ENCODE peak calls at places on chromosomes 3 and 15, in four cellular contexts. F is CD4-positive, alpha-beta memory T cell; W is fibroblast of lung; R is neuronal stem cell. D is an unnamed sample. For H3K27me3 and H3K36me3, the result is how much of the 10 kb centered on the place peaks cover.

GRCh38 chr3:151434151-151434890 is 26.5 kb downstream of the IGSF10 start:
- DNase-seq in F (no peak), W (peak), R (no peak), D (no peak)

GRCh38 chr15:38576837-38577236 is 12.2 kb upstream of the RASGRP1 start:
- DNase-seq in F (no peak), W (no peak), R (no peak), D (no peak)

GRCh38 chr3:186929676-186930075 is 650 bp upstream of the ST6GAL1 start:
- DNase-seq in F (no peak), W (no peak), R (no peak), D (no peak)

GRCh38 chr3:25423780-25424179 is 4.3 kb upstream of the RARB start:
- DNase-seq in F (no peak), W (peak), R (no peak), D (no peak)

GRCh38 chr3:153974614-153975013 is 146.6 kb upstream of the ARHGEF26 start:
- DNase-seq in F (no peak), W (no peak), R (no peak), D (no peak)

GRCh38 chr3:147915057-147915456 is 505.9 kb downstream of the ZIC1 start:
- DNase-seq in F (no peak), W (peak), R (no peak), D (no peak)

GRCh38 chr15:65916664-65917406 is 47.5 kb downstream of the RAB11A start:
- DNase-seq in F (peak), W (peak), R (peak), D (peak)

GRCh38 chr15:82571722-82572222 is 31.5 kb upstream of the RPS17 start:
- DNase-seq in F (no peak), W (peak), R (peak), D (no peak)

GRCh38 chr15:89802986-89803820 is 11.4 kb downstream of the ANPEP start:
- DNase-seq in F (no peak), W (no peak), R (no peak), D (peak)

GRCh38 chr3:126737527-126737926 is 33.5 kb downstream of the CHCHD6 start:
- DNase-seq in F (no peak), W (no peak), R (no peak), D (no peak)

GRCh38 chr15:99177679-99178078 is 71.7 kb downstream of the TTC23 start:
- DNase-seq in F (no peak), W (no peak), R (no peak), D (no peak)

GRCh38 chr3:115692887-115693524 is 69.7 kb downstream of the GAP43 start:
- DNase-seq in F (peak), W (peak), R (peak), D (peak)

GRCh38 chr15:48062476-48062875 is 58.3 kb upstream of the SLC24A5 start:
- DNase-seq in F (no peak), W (peak), R (no peak), D (no peak)

GRCh38 chr15:78422571-78423340 is 15.3 kb upstream of the IREB2 start:
- DNase-seq in F (peak), W (peak), R (peak), D (peak)

GRCh38 chr3:197456271-197457091 is 99.3 kb downstream of the BDH1 start:
- DNase-seq in F (peak), W (peak), R (peak), D (peak)

GRCh38 chr3:108322352-108322751 is 26.0 kb downstream of the HHLA2 start:
- DNase-seq in F (peak), W (no peak), R (no peak), D (no peak)

GRCh38 chr15:98872777-98873176 is 134.8 kb downstream of the PGPEP1L start:
- DNase-seq in F (no peak), W (no peak), R (no peak), D (no peak)

GRCh38 chr3:43727930-43728329 is 37.2 kb downstream of the ABHD5 start:
- DNase-seq in F (no peak), W (peak), R (no peak), D (no peak)

GRCh38 chr3:129577925-129578742 is 28.3 kb downstream of the PLXND1 start:
- DNase-seq in F (no peak), W (no peak), R (no peak), D (no peak)

GRCh38 chr3:136513367-136513766 is 238.8 kb downstream of the STAG1 start:
- DNase-seq in F (no peak), W (no peak), R (no peak), D (no peak)

GRCh38 chr3:195558602-195559001 is 15.5 kb upstream of the PPP1R2 start:
- DNase-seq in F (peak), W (peak), R (no peak), D (peak)

GRCh38 chr3:154864947-154865346 is 215.2 kb upstream of the MME start:
- DNase-seq in F (no peak), W (peak), R (no peak), D (no peak)

GRCh38 chr15:57060799-57061198 is 142.4 kb downstream of the TCF12 start:
- DNase-seq in F (no peak), W (peak), R (no peak), D (no peak)

GRCh38 chr15:56913670-56914069 is 4.8 kb upstream of the TCF12 start:
- DNase-seq in F (no peak), W (no peak), R (no peak), D (no peak)

GRCh38 chr3:129398803-129399144 is 29.7 kb downstream of the EFCAB12 start:
- DNase-seq in F (no peak), W (peak), R (no peak), D (no peak)

GRCh38 chr3:142973217-142974009 is 9.9 kb upstream of the PAQR9 start:
- DNase-seq in F (no peak), W (no peak), R (no peak), D (no peak)

GRCh38 chr15:66834863-66835557 is 133.0 kb downstream of the SMAD6 start:
- DNase-seq in F (no peak), W (no peak), R (peak), D (peak)

GRCh38 chr3:127512256-127512655 is 78.3 kb downstream of the TPRA1 start:
- DNase-seq in F (no peak), W (no peak), R (no peak), D (no peak)

GRCh38 chr3:30752961-30753360 is 141.5 kb downstream of the GADL1 start:
- DNase-seq in F (no peak), W (peak), R (no peak), D (peak)

GRCh38 chr3:120174811-120175210 is 80.6 kb upstream of the GSK3B start:
- DNase-seq in F (no peak), W (no peak), R (no peak), D (no peak)

GRCh38 chr15:76345880-76346665 is 9.5 kb downstream of the ISL2 start:
- DNase-seq in F (no peak), W (no peak), R (no peak), D (peak)

GRCh38 chr3:13379191-13379830 is 40.8 kb downstream of the NUP210 start:
- DNase-seq in F (no peak), W (peak), R (no peak), D (no peak)

GRCh38 chr3:181689546-181689945 is 22.2 kb upstream of the SOX2 start:
- DNase-seq in F (no peak), W (no peak), R (no peak), D (no peak)

GRCh38 chr3:181230258-181230657 is 240.7 kb upstream of the DNAJC19 start:
- DNase-seq in F (no peak), W (no peak), R (no peak), D (no peak)

GRCh38 chr15:34650177-34650576 is 66.7 kb upstream of the GOLGA8B start:
- DNase-seq in F (no peak), W (peak), R (no peak), D (no peak)

GRCh38 chr3:1929788-1930414 is 168.8 kb upstream of the CNTN4 start:
- DNase-seq in F (no peak), W (no peak), R (no peak), D (no peak)
- H3K4me3 ChIP-seq in F (no peak), W (no peak), R (no peak), D (no peak)

DNA sequence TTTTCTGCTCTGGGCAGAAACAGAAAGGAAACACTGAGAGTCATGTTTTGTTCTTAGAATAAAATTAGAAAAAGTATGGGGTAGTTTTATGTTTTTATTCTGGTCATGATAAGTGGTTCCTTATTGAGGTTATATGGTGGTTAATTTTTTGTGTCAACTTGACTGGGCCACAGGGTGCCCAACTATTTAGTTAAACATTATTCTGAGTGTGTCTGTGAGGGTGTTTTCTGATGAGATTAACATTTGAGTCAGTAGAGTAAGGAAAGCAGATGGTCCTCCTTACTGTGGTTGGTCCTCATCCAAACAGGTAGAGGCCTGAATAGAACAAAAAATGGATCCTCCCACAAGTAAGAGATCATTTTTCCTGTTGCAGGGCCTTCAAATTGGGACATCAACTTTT is 98.9 kb downstream of the C3orf38 start:
- DNase-seq in F (no peak), W (no peak), R (no peak), D (no peak)
- H3K27me3 ChIP-seq in F (under half), W (under half), R (under half), D (under half)

GRCh38 chr3:157590273-157590672 is 87.1 kb upstream of the VEPH1 start:
- DNase-seq in F (no peak), W (no peak), R (no peak), D (no peak)
- H3K36me3 ChIP-seq in F (under half), W (under half), R (under half), D (under half)

GRCh38 chr3:194100856-194101390 is 35.0 kb upstream of the HES1 start:
- DNase-seq in F (no peak), W (no peak), R (no peak), D (no peak)
- H3K4me3 ChIP-seq in F (no peak), W (no peak), R (no peak), D (no peak)

DNA sequence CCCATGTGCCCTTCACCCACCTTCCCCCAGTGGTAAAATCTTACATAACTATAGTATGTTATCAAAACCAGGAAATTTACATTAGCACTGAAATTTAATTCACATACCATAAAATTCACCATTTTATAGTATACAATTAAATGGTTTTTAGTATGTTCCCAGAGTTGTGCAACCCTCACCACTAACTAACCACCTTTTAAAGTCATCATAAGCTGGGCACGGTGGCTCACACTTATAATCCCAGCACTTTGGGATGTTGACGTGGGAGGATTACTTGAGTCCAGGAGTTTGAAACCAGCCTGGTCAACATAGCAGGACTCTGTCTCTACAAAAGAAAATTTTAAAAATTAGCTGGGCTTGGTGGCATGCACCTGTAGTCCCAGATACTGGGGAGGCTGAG is 13.7 kb downstream of the FRMD5 start:
- DNase-seq in F (no peak), W (no peak), R (no peak), D (no peak)
- H3K27me3 ChIP-seq in F (under half), W (under half), R (under half), D (under half)

DNA sequence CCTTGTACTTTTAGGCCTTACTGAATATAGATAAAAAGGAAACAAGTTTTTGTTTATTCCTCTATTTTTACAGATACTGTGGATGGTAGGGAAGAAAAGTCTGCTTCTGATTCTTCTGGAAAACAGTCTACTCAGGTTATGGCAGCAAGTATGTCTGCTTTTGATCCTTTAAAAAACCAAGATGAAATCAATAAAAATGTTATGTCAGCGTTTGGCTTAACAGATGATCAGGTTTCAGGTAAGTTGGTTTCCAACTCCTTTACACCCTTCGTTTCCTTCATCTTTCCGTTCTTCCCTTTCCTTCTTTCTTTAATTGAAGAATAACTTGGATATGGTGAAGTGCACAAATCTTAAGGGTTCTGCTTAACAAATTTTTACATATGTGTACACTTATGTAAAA is 23.1 kb downstream of the TFG start:
- DNase-seq in F (no peak), W (no peak), R (no peak), D (no peak)
- H3K36me3 ChIP-seq in F (under half), W (under half), R (under half), D (under half)

GRCh38 chr15:60989696-60990095 is 239.4 kb downstream of the RORA start:
- DNase-seq in F (no peak), W (no peak), R (no peak), D (no peak)
- H3K4me3 ChIP-seq in F (no peak), W (no peak), R (no peak), D (no peak)